ENCODE peak calls at places on chromosome 5, in nine cellular contexts. N, A, V, D, U, F, W, E and Q are unnamed samples.

GRCh38 chr5:7317751-7318150 is 78.2 kb upstream of the ADCY2 start:
- DNase-seq in W (no peak), A (no peak), U (no peak), D (no peak), F (no peak), E (no peak), V (no peak), N (no peak), Q (no peak)

GRCh38 chr5:113223831-113224604 is 210.8 kb downstream of the TSSK1B start:
- DNase-seq in F (no peak), N (no peak), E (no peak), U (no peak), W (no peak), D (no peak), V (no peak), A (no peak), Q (no peak)

GRCh38 chr5:21680196-21680595 is 1172.9 kb downstream of the CDH12 start:
- DNase-seq in V (peak), U (no peak), A (no peak), W (no peak), E (no peak), F (no peak), D (peak), N (no peak), Q (peak)

GRCh38 chr5:128441923-128442322 is 96.1 kb downstream of the FBN2 start:
- DNase-seq in U (no peak), W (no peak), F (no peak), E (no peak), V (no peak), N (no peak), A (no peak), D (no peak), Q (no peak)

GRCh38 chr5:138664276-138664943 is 88.8 kb upstream of the CTNNA1 start:
- DNase-seq in F (no peak), A (no peak), W (no peak), V (no peak), D (peak), N (no peak), E (no peak), U (no peak), Q (peak)

GRCh38 chr5:172929371-172929838 is 29.8 kb upstream of the RPL26L1 start:
- DNase-seq in F (no peak), W (no peak), U (no peak), N (no peak), V (no peak), D (peak), A (no peak), E (no peak), Q (no peak)

GRCh38 chr5:93186031-93186682 is 394.9 kb downstream of the NR2F1-AS1 start:
- DNase-seq in V (no peak), A (no peak), U (no peak), E (no peak), N (no peak), D (peak), F (no peak), W (no peak), Q (peak)

GRCh38 chr5:149618581-149619248 is 37.4 kb downstream of the ARHGEF37 start:
- DNase-seq in U (no peak), W (no peak), D (peak), V (peak), E (peak), F (no peak), N (peak), A (peak), Q (peak)

GRCh38 chr5:64749385-64749784 is 19.1 kb downstream of the SREK1IP1 start:
- DNase-seq in F (no peak), D (no peak), A (no peak), W (no peak), E (no peak), V (no peak), N (no peak), U (no peak), Q (no peak)

GRCh38 chr5:41788800-41789395 is 81.3 kb downstream of the OXCT1 start:
- DNase-seq in V (no peak), F (no peak), E (no peak), A (no peak), U (no peak), D (peak), N (no peak), W (no peak), Q (peak)

GRCh38 chr5:10934789-10935355 is 173.8 kb upstream of the DAP start:
- DNase-seq in D (no peak), N (no peak), F (no peak), A (no peak), W (no peak), U (no peak), V (no peak), E (no peak), Q (no peak)

GRCh38 chr5:142404046-142404477 is 79.2 kb upstream of the SPRY4 start:
- DNase-seq in U (no peak), E (no peak), D (peak), W (no peak), A (no peak), F (no peak), V (no peak), N (no peak), Q (no peak)

GRCh38 chr5:129509363-129509762 is 49.3 kb downstream of the ADAMTS19 start:
- DNase-seq in F (no peak), E (no peak), V (no peak), W (no peak), D (no peak), A (no peak), N (no peak), U (no peak), Q (no peak)

GRCh38 chr5:20694121-20694520 is 706.1 kb upstream of the CDH18 start:
- DNase-seq in D (no peak), W (no peak), F (no peak), V (no peak), N (no peak), E (no peak), A (no peak), U (no peak), Q (no peak)

GRCh38 chr5:516338-516925 is 7.8 kb downstream of the SLC9A3 start:
- DNase-seq in W (no peak), U (no peak), F (no peak), N (no peak), E (no peak), A (no peak), D (no peak), V (no peak), Q (no peak)

GRCh38 chr5:180343110-180343845 is 9.9 kb downstream of the GFPT2 start:
- DNase-seq in N (no peak), A (no peak), U (peak), D (peak), F (no peak), E (no peak), W (no peak), V (no peak), Q (no peak)

GRCh38 chr5:148152785-148153184 is 15.6 kb upstream of the SPINK14 start:
- DNase-seq in E (no peak), N (no peak), F (no peak), A (no peak), W (no peak), V (no peak), D (no peak), U (no peak), Q (no peak)

GRCh38 chr5:79488775-79489174 is 25.2 kb downstream of the HOMER1 start:
- DNase-seq in V (no peak), A (no peak), W (no peak), D (peak), N (no peak), U (no peak), E (no peak), F (no peak), Q (no peak)

GRCh38 chr5:174935854-174936474 is 211.6 kb downstream of the MSX2 start:
- DNase-seq in A (peak), F (peak), E (peak), V (peak), W (no peak), D (peak), N (peak), U (peak), Q (peak)

GRCh38 chr5:149392718-149393117 is 13.6 kb upstream of the IL17B start:
- DNase-seq in V (no peak), A (no peak), W (no peak), E (no peak), D (peak), F (no peak), U (no peak), N (no peak), Q (no peak)

GRCh38 chr5:1161108-1161831 is 40.1 kb upstream of the SLC6A19 start:
- DNase-seq in U (no peak), E (no peak), W (no peak), A (no peak), F (no peak), N (no peak), V (no peak), D (no peak), Q (no peak)

GRCh38 chr5:65199988-65200668 is 281.6 kb downstream of the ADAMTS6 start:
- DNase-seq in U (no peak), A (no peak), E (no peak), D (peak), F (no peak), V (no peak), N (no peak), W (no peak), Q (peak)